ENCODE peak calls at places on chromosome 6, in five cellular contexts. One of them, this sample, is unnamed.

GRCh38 chr6:11043552-11043960 is 549 bp downstream of the ELOVL2 start:
- DNase-seq in nephron progenitor cell: peak
- DNase-seq in HEK293T: peak
- DNase-seq in Calu3: no peak
- DNase-seq in uterus: no peak
- DNase-seq in this sample: no peak

GRCh38 chr6:38508894-38509293 is 130.8 kb downstream of the BTBD9 start:
- DNase-seq in uterus: no peak
- DNase-seq in Calu3: peak
- DNase-seq in HEK293T: no peak
- DNase-seq in nephron progenitor cell: no peak
- DNase-seq in this sample: peak

GRCh38 chr6:157877573-157878011 is 54.5 kb downstream of the SNX9 start:
- DNase-seq in Calu3: no peak
- DNase-seq in uterus: no peak
- DNase-seq in HEK293T: no peak
- DNase-seq in nephron progenitor cell: no peak
- DNase-seq in this sample: no peak

GRCh38 chr6:137496392-137496767 is 2.2 kb upstream of the OLIG3 start:
- DNase-seq in uterus: no peak
- DNase-seq in HEK293T: no peak
- DNase-seq in Calu3: no peak
- DNase-seq in nephron progenitor cell: no peak
- DNase-seq in this sample: no peak

GRCh38 chr6:17233531-17233930 is 47.6 kb upstream of the RBM24 start:
- DNase-seq in nephron progenitor cell: no peak
- DNase-seq in uterus: no peak
- DNase-seq in Calu3: no peak
- DNase-seq in HEK293T: no peak
- DNase-seq in this sample: peak

GRCh38 chr6:42028234-42029061 is 21.9 kb upstream of the TAF8 start:
- DNase-seq in Calu3: no peak
- DNase-seq in nephron progenitor cell: no peak
- DNase-seq in HEK293T: peak
- DNase-seq in uterus: no peak
- DNase-seq in this sample: no peak

GRCh38 chr6:36962874-36963273 is 8.3 kb downstream of the PI16 start:
- DNase-seq in uterus: peak
- DNase-seq in HEK293T: no peak
- DNase-seq in nephron progenitor cell: peak
- DNase-seq in Calu3: peak
- DNase-seq in this sample: no peak

GRCh38 chr6:5550631-5551030 is 289.3 kb downstream of the FARS2 start:
- DNase-seq in Calu3: no peak
- DNase-seq in nephron progenitor cell: no peak
- DNase-seq in HEK293T: no peak
- DNase-seq in uterus: no peak
- DNase-seq in this sample: no peak

GRCh38 chr6:88629838-88630462 is 333.5 kb downstream of the RNGTT start:
- DNase-seq in Calu3: no peak
- DNase-seq in uterus: no peak
- DNase-seq in nephron progenitor cell: no peak
- DNase-seq in HEK293T: no peak
- DNase-seq in this sample: no peak

GRCh38 chr6:87700729-87701675 is 1.0 kb downstream of the AKIRIN2 start:
- DNase-seq in Calu3: peak
- DNase-seq in HEK293T: peak
- DNase-seq in uterus: peak
- DNase-seq in nephron progenitor cell: peak
- DNase-seq in this sample: peak

GRCh38 chr6:128249429-128249828 is 271.0 kb downstream of the PTPRK start:
- DNase-seq in HEK293T: no peak
- DNase-seq in Calu3: no peak
- DNase-seq in uterus: no peak
- DNase-seq in nephron progenitor cell: no peak
- DNase-seq in this sample: no peak

GRCh38 chr6:97282238-97282725 is 734 bp downstream of the MMS22L start:
- DNase-seq in HEK293T: peak
- DNase-seq in Calu3: peak
- DNase-seq in uterus: no peak
- DNase-seq in nephron progenitor cell: no peak
- DNase-seq in this sample: no peak

GRCh38 chr6:30857537-30857936 is 26.8 kb upstream of the DDR1 start:
- DNase-seq in nephron progenitor cell: no peak
- DNase-seq in Calu3: no peak
- DNase-seq in uterus: no peak
- DNase-seq in HEK293T: peak
- DNase-seq in this sample: peak

GRCh38 chr6:136439514-136440186 is 110.6 kb downstream of the MAP7 start:
- DNase-seq in HEK293T: no peak
- DNase-seq in uterus: no peak
- DNase-seq in nephron progenitor cell: no peak
- DNase-seq in Calu3: no peak
- DNase-seq in this sample: no peak

GRCh38 chr6:136786708-136787107 is 5.6 kb downstream of the MAP3K5 start:
- DNase-seq in Calu3: no peak
- DNase-seq in HEK293T: no peak
- DNase-seq in nephron progenitor cell: no peak
- DNase-seq in uterus: no peak
- DNase-seq in this sample: no peak

GRCh38 chr6:159969921-159970320 is 1.0 kb downstream of the IGF2R start:
- DNase-seq in HEK293T: peak
- DNase-seq in nephron progenitor cell: peak
- DNase-seq in Calu3: peak
- DNase-seq in uterus: peak
- DNase-seq in this sample: peak

GRCh38 chr6:148934534-148934933 is 187.7 kb downstream of the UST start:
- DNase-seq in Calu3: no peak
- DNase-seq in nephron progenitor cell: no peak
- DNase-seq in uterus: peak
- DNase-seq in HEK293T: no peak
- DNase-seq in this sample: no peak

GRCh38 chr6:35736293-35736894 is 438 bp upstream of the ARMC12 start:
- DNase-seq in HEK293T: peak
- DNase-seq in Calu3: peak
- DNase-seq in nephron progenitor cell: peak
- DNase-seq in uterus: peak
- DNase-seq in this sample: peak

GRCh38 chr6:56292505-56293181 is 45.3 kb upstream of the COL21A1 start:
- DNase-seq in uterus: no peak
- DNase-seq in Calu3: peak
- DNase-seq in HEK293T: peak
- DNase-seq in nephron progenitor cell: peak
- DNase-seq in this sample: peak

GRCh38 chr6:167892835-167893234 is 66.1 kb downstream of the AFDN start:
- DNase-seq in HEK293T: no peak
- DNase-seq in Calu3: no peak
- DNase-seq in nephron progenitor cell: no peak
- DNase-seq in uterus: no peak
- DNase-seq in this sample: no peak

This sample was measured in PC-9.